ENCODE peak calls at places on chromosomes 6 and 20, in six cellular contexts. Q, Y, K, M, J and A are unnamed samples.

GRCh38 chr6:132995432-132995831 is 181.1 kb downstream of the RPS12 start:
- DNase-seq in Q (no peak), Y (no peak), K (no peak), M (no peak), J (no peak), A (no peak)

GRCh38 chr20:58612021-58612700 is 38.9 kb upstream of the STX16 start:
- DNase-seq in Q (no peak), Y (no peak), K (no peak), M (peak; percentile 83), J (no peak), A (no peak)

GRCh38 chr6:83884523-83884922 is 25.0 kb downstream of the CYB5R4 start:
- DNase-seq in Q (no peak), Y (no peak), K (no peak), M (no peak), J (no peak), A (no peak)

GRCh38 chr6:150685860-150686259 is 86.2 kb downstream of the PLEKHG1 start:
- DNase-seq in Q (no peak), Y (no peak), K (peak; percentile 45), M (peak; percentile 84), J (peak; percentile 72), A (no peak)

GRCh38 chr6:169288591-169288990 is 34.9 kb upstream of the THBS2 start:
- DNase-seq in Q (no peak), Y (peak; percentile 66), K (no peak), M (no peak), J (no peak), A (no peak)

GRCh38 chr6:4607026-4607704 is 169.0 kb upstream of the CDYL start:
- DNase-seq in Q (no peak), Y (no peak), K (no peak), M (peak; percentile 21), J (no peak), A (peak; percentile 80)

GRCh38 chr20:3446779-3447178 is 24.0 kb upstream of the ATRN start:
- DNase-seq in Q (no peak), Y (no peak), K (no peak), M (no peak), J (no peak), A (no peak)

GRCh38 chr20:18805881-18806280 is 7.7 kb upstream of the SCP2D1 start:
- DNase-seq in Q (no peak), Y (no peak), K (no peak), M (no peak), J (no peak), A (no peak)

GRCh38 chr6:128487746-128488145 is 32.7 kb downstream of the PTPRK start:
- DNase-seq in Q (no peak), Y (no peak), K (no peak), M (no peak), J (no peak), A (no peak)

GRCh38 chr6:37429352-37429750 is 3.7 kb upstream of the CMTR1 start:
- DNase-seq in Q (no peak), Y (no peak), K (no peak), M (no peak), J (no peak), A (no peak)

GRCh38 chr6:147397306-147397705 is 111.2 kb upstream of the SAMD5 start:
- DNase-seq in Q (no peak), Y (no peak), K (no peak), M (no peak), J (no peak), A (no peak)

GRCh38 chr20:5000263-5001173 is 792 bp downstream of the SLC23A2 start:
- DNase-seq in Q (peak; percentile 34), Y (peak; percentile 81), K (peak; percentile 37), M (peak; percentile 73), J (peak; percentile 76), A (peak; percentile 85)

GRCh38 chr6:136811261-136811660 is 11.1 kb upstream of the PEX7 start:
- DNase-seq in Q (no peak), Y (no peak), K (no peak), M (no peak), J (no peak), A (no peak)

GRCh38 chr20:2889209-2889608 is 15.9 kb downstream of the PTPRA start:
- DNase-seq in Q (no peak), Y (no peak), K (no peak), M (no peak), J (no peak), A (no peak)

GRCh38 chr6:115796061-115796460 is 264.6 kb downstream of the FRK start:
- DNase-seq in Q (no peak), Y (no peak), K (no peak), M (no peak), J (no peak), A (no peak)

GRCh38 chr6:37130704-37131103 is 39.2 kb upstream of the PIM1 start:
- DNase-seq in Q (no peak), Y (peak; percentile 88), K (no peak), M (no peak), J (peak; percentile 88), A (peak; percentile 78)

GRCh38 chr6:41488392-41489129 is 57.6 kb upstream of the FOXP4 start:
- DNase-seq in Q (peak; percentile 18), Y (no peak), K (no peak), M (no peak), J (no peak), A (peak; percentile 83)

GRCh38 chr6:156379946-156380707 is 397.1 kb upstream of the ARID1B start:
- DNase-seq in Q (no peak), Y (no peak), K (no peak), M (no peak), J (no peak), A (no peak)

GRCh38 chr6:136952714-136953260 is 30.7 kb downstream of the SLC35D3 start:
- DNase-seq in Q (no peak), Y (no peak), K (no peak), M (no peak), J (no peak), A (no peak)

GRCh38 chr6:6811151-6812002 is 222.9 kb downstream of the LY86 start:
- DNase-seq in Q (no peak), Y (no peak), K (peak; percentile 64), M (peak; percentile 76), J (no peak), A (no peak)

GRCh38 chr6:10170816-10171215 is 244.1 kb downstream of the TFAP2A start:
- DNase-seq in Q (no peak), Y (no peak), K (no peak), M (no peak), J (no peak), A (no peak)

GRCh38 chr20:33821270-33821836 is 10.2 kb downstream of the CHMP4B start:
- DNase-seq in Q (no peak), Y (no peak), K (no peak), M (no peak), J (no peak), A (no peak)

GRCh38 chr6:43728586-43728985 is 41.0 kb upstream of the MRPS18A start:
- DNase-seq in Q (no peak), Y (peak; percentile 21), K (no peak), M (no peak), J (no peak), A (no peak)

GRCh38 chr20:49276201-49276894 is 1.5 kb downstream of the ZNFX1 start:
- DNase-seq in Q (no peak), Y (no peak), K (no peak), M (peak; percentile 26), J (no peak), A (no peak)
- H3K4me1 ChIP-seq in Q (peaks cover 34% of the 10 kb centered on the region), Y (peaks cover 45% of the 10 kb centered on the region), K (peaks cover 10% of the 10 kb centered on the region), M (peaks cover 29% of the 10 kb centered on the region), J (peaks cover 52% of the 10 kb centered on the region), A (peaks cover 13% of the 10 kb centered on the region)

DNA sequence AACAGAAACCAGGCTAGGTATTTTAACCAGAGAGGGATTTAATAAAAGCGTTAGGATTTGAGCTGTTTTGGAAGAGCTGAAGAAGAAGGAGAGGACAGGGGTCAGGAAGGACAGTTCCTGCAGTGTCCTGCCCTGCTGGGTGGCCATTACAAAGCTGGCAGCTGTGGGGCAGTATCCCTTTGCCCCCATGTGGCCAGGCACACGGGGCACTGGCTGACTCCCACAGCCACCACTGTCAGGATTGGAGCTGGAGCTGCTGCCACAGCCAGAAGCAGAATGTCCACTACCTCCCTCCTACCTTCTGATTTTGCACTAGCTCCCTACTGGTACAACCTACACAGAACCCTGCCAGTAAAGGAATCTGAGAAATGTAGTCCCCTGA is 46.5 kb downstream of the SLC22A3 start:
- DNase-seq in Q (no peak), Y (no peak), K (no peak), M (no peak), J (no peak), A (no peak)
- TF ChIP-seq CTCF in Q (no peak), Y (no peak), K (no peak), M (no peak), J (no peak), A (no peak)

GRCh38 chr6:108651781-108652227 is 91.1 kb downstream of the FOXO3 start:
- DNase-seq in Q (no peak), Y (peak; percentile 85), K (peak; percentile 36), M (peak; percentile 50), J (no peak), A (no peak)
- H3K4me1 ChIP-seq in Q (peaks cover 88% of the 10 kb centered on the region), Y (peaks cover 81% of the 10 kb centered on the region), K (peaks cover 52% of the 10 kb centered on the region), M (peaks cover 60% of the 10 kb centered on the region), J (peaks cover 75% of the 10 kb centered on the region), A (peaks cover 9% of the 10 kb centered on the region)

DNA sequence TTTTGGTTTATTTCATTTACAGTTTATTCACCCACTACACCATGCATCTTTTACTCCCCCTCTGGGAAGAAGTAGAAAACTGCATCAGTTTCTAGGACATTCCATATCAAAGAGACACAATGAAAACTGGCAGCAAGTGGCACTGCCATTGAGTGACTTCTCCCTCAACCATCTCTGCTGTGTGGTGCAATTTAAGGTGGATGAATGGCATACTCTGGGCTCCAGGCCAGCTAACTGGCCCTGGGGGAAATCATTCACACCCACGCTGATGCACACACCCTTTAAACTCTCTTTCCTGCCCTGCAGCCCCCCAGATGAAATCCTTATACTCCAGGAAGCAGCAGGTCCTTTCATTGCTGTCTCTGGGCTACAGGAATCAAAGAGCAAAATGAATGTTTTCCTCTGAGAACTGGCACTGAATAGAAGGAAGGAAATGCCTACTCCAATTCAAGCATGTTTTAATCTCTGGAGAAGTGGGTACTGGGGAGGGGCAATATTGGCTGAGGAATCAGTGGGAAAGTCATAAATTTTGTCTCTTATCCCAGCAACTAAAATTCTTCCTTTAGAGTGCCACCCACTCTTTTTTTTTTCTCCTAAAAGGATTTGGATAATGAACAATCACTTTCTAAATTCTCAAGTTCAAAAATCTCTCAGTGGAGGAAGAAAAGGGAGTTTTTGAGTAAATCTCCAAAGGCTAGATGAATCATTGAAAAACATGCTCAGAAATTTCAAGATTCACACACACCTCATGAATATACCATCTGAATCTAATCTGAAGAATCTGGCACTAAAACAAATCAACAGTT is 16.9 kb upstream of the RFPL4B start:
- DNase-seq in Q (no peak), Y (no peak), K (no peak), M (no peak), J (no peak), A (no peak)
- TF ChIP-seq CTCF in Q (no peak), Y (no peak), K (no peak), M (no peak), J (no peak), A (no peak)

GRCh38 chr6:159043236-159043635 is 1.6 kb downstream of the TAGAP start:
- DNase-seq in Q (no peak), Y (no peak), K (no peak), M (no peak), J (no peak), A (no peak)
- H3K4me1 ChIP-seq in Q (peaks cover 7% of the 10 kb centered on the region), Y (peaks cover 10% of the 10 kb centered on the region), K (no peaks in the 10 kb centered on the region), M (peaks cover 5% of the 10 kb centered on the region), J (peaks cover 29% of the 10 kb centered on the region), A (peaks cover 2% of the 10 kb centered on the region)

GRCh38 chr6:104483225-104483834 is 376.4 kb downstream of the HACE1 start:
- DNase-seq in Q (no peak), Y (no peak), K (no peak), M (no peak), J (no peak), A (no peak)
- TF ChIP-seq CTCF in Q (no peak), Y (no peak), K (no peak), M (no peak), J (peak; percentile 34), A (no peak)

GRCh38 chr6:32689531-32690505 is 23.4 kb upstream of the HLA-DQB1 start:
- DNase-seq in Q (no peak), Y (no peak), K (no peak), M (no peak), J (no peak), A (no peak)
- H3K4me1 ChIP-seq in Q (no peaks in the 10 kb centered on the region), Y (no peaks in the 10 kb centered on the region), K (no peaks in the 10 kb centered on the region), M (no peaks in the 10 kb centered on the region), J (no peaks in the 10 kb centered on the region), A (no peaks in the 10 kb centered on the region)